ENCODE peak calls at places on chromosome 2, in six cellular contexts. V is heart left ventricle, S is pancreas, L is neural progenitor cell, H is lung, A is colonic mucosa. F is an unnamed sample.

GRCh38 chr2:170926743-170927297 is 2.2 kb upstream of the GORASP2 start:
- DNase-seq in S (no peak), A (no peak), H (no peak), L (no peak), V (no peak), F (no peak)

GRCh38 chr2:122028371-122029102 is 273.1 kb downstream of the TSN start:
- DNase-seq in S (no peak), A (no peak), V (no peak), H (no peak), L (no peak), F (no peak)

GRCh38 chr2:34481542-34481941 is 882.4 kb upstream of the FAM98A start:
- DNase-seq in S (no peak), V (no peak), H (no peak), L (no peak), A (no peak), F (no peak)

GRCh38 chr2:147806846-147807245 is 38.0 kb upstream of the ACVR2A start:
- DNase-seq in V (no peak), H (no peak), S (no peak), L (no peak), A (no peak), F (no peak)

GRCh38 chr2:10486601-10487079 is 38.5 kb upstream of the ODC1 start:
- DNase-seq in S (no peak), H (no peak), A (peak; percentile 90), L (no peak), V (no peak), F (no peak)

GRCh38 chr2:186308347-186308746 is 177.7 kb upstream of the ZC3H15 start:
- DNase-seq in L (no peak), S (no peak), H (no peak), A (no peak), V (no peak), F (no peak)

GRCh38 chr2:129757915-129758421 is 221.5 kb upstream of the RAB6C start:
- DNase-seq in V (no peak), S (no peak), H (no peak), L (no peak), A (no peak), F (no peak)

GRCh38 chr2:189512879-189513278 is 67.7 kb downstream of the SLC40A1 start:
- DNase-seq in S (no peak), H (no peak), V (no peak), A (no peak), L (no peak), F (no peak)

GRCh38 chr2:64975232-64975791 is 13.9 kb upstream of the SLC1A4 start:
- DNase-seq in S (no peak), A (no peak), L (no peak), V (peak; percentile 75), H (no peak), F (peak; percentile 66)

GRCh38 chr2:133811409-133812125 is 243.3 kb upstream of the NCKAP5 start:
- DNase-seq in L (no peak), H (no peak), S (no peak), V (no peak), A (no peak), F (no peak)

GRCh38 chr2:36357506-36358316 is 2.1 kb downstream of the CRIM1 start:
- DNase-seq in H (no peak), V (peak; percentile 51), A (peak; percentile 65), L (peak; percentile 75), S (no peak), F (peak; percentile 77)

GRCh38 chr2:232043966-232044365 is 82.5 kb downstream of the DIS3L2 start:
- DNase-seq in H (no peak), V (no peak), A (no peak), S (no peak), L (no peak), F (no peak)

GRCh38 chr2:25342372-25343186 is 854 bp upstream of the DNMT3A start:
- DNase-seq in S (peak; percentile 87), L (peak; percentile 96), V (peak; percentile 87), H (peak; percentile 77), A (peak; percentile 81), F (peak; percentile 71)

GRCh38 chr2:42055573-42056514 is 8.0 kb downstream of the PKDCC start:
- DNase-seq in A (peak; percentile 93), S (peak; percentile 39), H (no peak), V (no peak), L (no peak), F (no peak)

GRCh38 chr2:10911291-10912075 is at the start of gene KCNF1:
- DNase-seq in S (no peak), H (no peak), A (peak; percentile 32), V (no peak), L (peak; percentile 96), F (peak; percentile 57)

GRCh38 chr2:1366546-1367134 is 46.6 kb upstream of the TPO start:
- DNase-seq in L (no peak), A (no peak), V (peak; percentile 34), S (peak; percentile 98), H (no peak), F (no peak)

GRCh38 chr2:72815655-72816268 is 10.1 kb downstream of the EXOC6B start:
- DNase-seq in L (peak; percentile 23), A (no peak), V (no peak), H (no peak), S (no peak), F (no peak)

GRCh38 chr2:40072442-40073232 is 293.6 kb upstream of the THUMPD2 start:
- DNase-seq in L (no peak), S (no peak), H (no peak), V (no peak), A (no peak), F (no peak)

GRCh38 chr2:130872276-130873125 is 35.8 kb downstream of the ARHGEF4 start:
- DNase-seq in L (peak; percentile 94), S (no peak), H (no peak), V (no peak), A (no peak), F (no peak)

GRCh38 chr2:237652181-237652580 is 24.8 kb downstream of the LRRFIP1 start:
- DNase-seq in A (no peak), V (peak; percentile 71), L (no peak), S (no peak), H (no peak), F (no peak)

GRCh38 chr2:178800510-178800909 is 6.7 kb downstream of the TTN start:
- DNase-seq in V (peak; percentile 19), L (no peak), A (no peak), S (no peak), H (no peak), F (no peak)
- H3K36me3 ChIP-seq in V (peaks cover 5% of the 10 kb centered on the region), L (no peaks in the 10 kb centered on the region), A (no peaks in the 10 kb centered on the region), S (no peaks in the 10 kb centered on the region), H (no peaks in the 10 kb centered on the region), F (no peaks in the 10 kb centered on the region)

GRCh38 chr2:219563271-219563928 is 7.9 kb downstream of the OBSL1 start:
- DNase-seq in S (no peak), L (no peak), H (no peak), V (no peak), A (no peak), F (no peak)
- H3K36me3 ChIP-seq in S (peaks cover 14% of the 10 kb centered on the region), L (no peaks in the 10 kb centered on the region), H (peaks cover 9% of the 10 kb centered on the region), V (no peaks in the 10 kb centered on the region), A (no peaks in the 10 kb centered on the region), F (peaks cover 27% of the 10 kb centered on the region)

DNA sequence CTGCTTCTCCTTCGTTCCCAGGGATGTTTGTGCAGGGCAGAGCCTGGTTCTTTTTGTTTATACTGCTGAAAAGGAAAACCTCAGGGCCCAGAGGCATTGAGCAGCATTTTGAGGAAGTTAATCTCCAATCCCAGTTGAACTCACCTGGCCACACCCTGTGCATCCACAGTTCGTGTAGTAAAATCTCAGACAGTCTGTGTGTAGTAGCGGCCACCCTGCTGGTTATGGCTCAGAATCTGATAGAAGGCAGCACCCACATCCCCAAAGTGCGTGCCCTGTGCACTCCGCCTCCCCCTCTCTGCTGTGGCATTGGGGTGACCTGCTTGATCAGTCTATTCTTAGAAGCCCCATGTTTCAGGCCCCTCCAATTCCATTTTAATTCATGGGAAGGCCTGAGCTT is 10.9 kb downstream of the TRIB2 start:
- DNase-seq in V (no peak), H (no peak), L (no peak), A (no peak), S (no peak), F (no peak)
- H3K36me3 ChIP-seq in V (peaks cover 26% of the 10 kb centered on the region), H (peaks cover 27% of the 10 kb centered on the region), L (peaks cover 11% of the 10 kb centered on the region), A (no peaks in the 10 kb centered on the region), S (no peaks in the 10 kb centered on the region), F (peaks cover 45% of the 10 kb centered on the region)

GRCh38 chr2:201733544-201733943 is 35.1 kb upstream of the MPP4 start:
- DNase-seq in A (no peak), V (no peak), H (no peak), L (no peak), S (no peak), F (no peak)
- H3K36me3 ChIP-seq in A (no peaks in the 10 kb centered on the region), V (peaks cover 37% of the 10 kb centered on the region), H (peaks cover 5% of the 10 kb centered on the region), L (peaks cover 19% of the 10 kb centered on the region), S (peaks cover 3% of the 10 kb centered on the region), F (peaks cover 59% of the 10 kb centered on the region)

GRCh38 chr2:86136141-86136540 is 30.1 kb downstream of the PTCD3 start:
- DNase-seq in S (no peak), V (no peak), A (no peak), L (no peak), H (no peak), F (no peak)

GRCh38 chr2:86134709-86135108 is 28.7 kb downstream of the PTCD3 start:
- DNase-seq in L (no peak), A (no peak), S (no peak), H (no peak), V (no peak), F (no peak)

GRCh38 chr2:86138736-86139625 is 32.9 kb downstream of the PTCD3 start:
- DNase-seq in H (no peak), V (no peak), A (no peak), L (no peak), S (no peak), F (no peak)

GRCh38 chr2:86139981-86140380 is 33.9 kb downstream of the PTCD3 start:
- DNase-seq in S (no peak), H (no peak), A (no peak), L (no peak), V (no peak), F (no peak)

GRCh38 chr2:86135653-86136052 is 29.6 kb downstream of the PTCD3 start:
- DNase-seq in V (no peak), S (no peak), H (no peak), A (no peak), L (no peak), F (no peak)
- H3K36me3 ChIP-seq in V (peaks cover 82% of the 10 kb centered on the region), S (peaks cover 36% of the 10 kb centered on the region), H (peaks cover 45% of the 10 kb centered on the region), A (peaks cover 29% of the 10 kb centered on the region), L (peaks cover 39% of the 10 kb centered on the region), F (peaks cover 100% of the 10 kb centered on the region)

DNA sequence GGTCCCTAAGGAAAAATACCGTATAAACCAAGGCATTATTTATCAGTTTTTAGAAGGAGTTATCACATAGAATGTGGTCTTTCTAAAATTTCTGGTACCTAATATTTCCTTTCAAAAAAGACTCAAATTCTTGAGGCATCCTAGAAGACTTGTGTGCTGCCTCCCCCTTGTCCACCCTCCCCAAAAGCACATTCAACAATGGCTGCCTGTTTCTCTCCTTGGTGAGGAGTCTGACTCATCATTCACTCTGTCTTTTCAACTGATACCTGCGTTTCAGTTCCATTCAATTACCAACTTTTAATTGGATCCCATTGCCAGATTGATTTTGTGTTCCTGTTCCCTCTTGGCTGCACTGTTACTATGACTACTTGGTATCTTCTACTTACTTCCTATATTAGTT is 72.8 kb downstream of the XRCC5 start:
- DNase-seq in H (no peak), V (no peak), L (peak; percentile 28), S (no peak), A (no peak), F (no peak)
- H3K36me3 ChIP-seq in H (peaks cover 13% of the 10 kb centered on the region), V (peaks cover 4% of the 10 kb centered on the region), L (peaks cover 14% of the 10 kb centered on the region), S (peaks cover 8% of the 10 kb centered on the region), A (no peaks in the 10 kb centered on the region), F (peaks cover 44% of the 10 kb centered on the region)

F was measured in tibial artery.